ENCODE peak calls at places on chromosome 15, in six cellular contexts. V is Caco-2, X is cerebellar cortex, A is AG08396, I is heart right ventricle, L is ecto neural progenitor cell. K is an unnamed sample.

GRCh38 chr15:100766225-100767001 is 113.2 kb upstream of the ALDH1A3 start:
- DNase-seq in V (peak), I (no peak), L (no peak), X (no peak), A (peak), K (peak)

GRCh38 chr15:34437687-34438086 is at the start of gene GOLGA8A:
- DNase-seq in V (peak), I (peak), A (peak), L (peak), X (peak), K (no peak)

GRCh38 chr15:40258544-40258943 is 19.7 kb downstream of the PAK6 start:
- DNase-seq in I (no peak), V (no peak), L (no peak), X (no peak), A (no peak), K (no peak)

GRCh38 chr15:68192804-68193521 is 12.2 kb downstream of the CALML4 start:
- DNase-seq in X (peak), V (no peak), A (no peak), I (peak), L (no peak), K (no peak)

GRCh38 chr15:101168898-101169297 is 83.0 kb downstream of the CHSY1 start:
- DNase-seq in L (no peak), A (no peak), I (no peak), V (no peak), X (no peak), K (no peak)

GRCh38 chr15:41258706-41259471 is 27.8 kb downstream of the CHP1 start:
- DNase-seq in V (no peak), X (no peak), A (peak), I (no peak), L (no peak), K (no peak)

GRCh38 chr15:71647479-71647792 is 162.9 kb upstream of the NR2E3 start:
- DNase-seq in A (no peak), X (no peak), I (no peak), L (no peak), V (no peak), K (no peak)

GRCh38 chr15:58957101-58957973 is 23.9 kb upstream of the SLTM start:
- DNase-seq in L (peak), X (peak), I (peak), V (peak), A (peak), K (no peak)

GRCh38 chr15:78872155-78872971 is at the start of gene MORF4L1:
- DNase-seq in A (peak), V (peak), L (peak), X (peak), I (peak), K (peak)